ENCODE peak calls at places on chromosomes 16 and 17, in five cellular contexts. One of them, this sample, is unnamed.

GRCh38 chr17:19728114-19728495 is 11.7 kb upstream of the SLC47A2 start:
- DNase-seq in retina: peak
- DNase-seq in T-helper 2 cell: no peak
- DNase-seq in HS-27A: peak
- DNase-seq in NCI-H1105: peak
- DNase-seq in this sample: no peak

GRCh38 chr17:78032166-78032565 is 73.7 kb downstream of the TNRC6C start:
- DNase-seq in retina: no peak
- DNase-seq in T-helper 2 cell: no peak
- DNase-seq in HS-27A: no peak
- DNase-seq in NCI-H1105: no peak
- DNase-seq in this sample: peak

GRCh38 chr16:3180445-3180878 is 7.5 kb upstream of the OR1F1 start:
- DNase-seq in retina: no peak
- DNase-seq in T-helper 2 cell: no peak
- DNase-seq in HS-27A: no peak
- DNase-seq in NCI-H1105: no peak
- DNase-seq in this sample: peak

GRCh38 chr17:15920758-15921239 is 24.1 kb upstream of the ADORA2B start:
- DNase-seq in retina: no peak
- DNase-seq in T-helper 2 cell: no peak
- DNase-seq in HS-27A: peak
- DNase-seq in NCI-H1105: no peak
- DNase-seq in this sample: no peak

GRCh38 chr17:75922963-75923874 is 17.6 kb downstream of the FBF1 start:
- DNase-seq in retina: no peak
- DNase-seq in T-helper 2 cell: no peak
- DNase-seq in HS-27A: no peak
- DNase-seq in NCI-H1105: no peak
- DNase-seq in this sample: no peak

GRCh38 chr16:68234188-68235104 is 1.5 kb downstream of the ESRP2 start:
- DNase-seq in retina: no peak
- DNase-seq in T-helper 2 cell: no peak
- DNase-seq in HS-27A: no peak
- DNase-seq in NCI-H1105: peak
- DNase-seq in this sample: peak

GRCh38 chr16:4948903-4949766 is 9.0 kb upstream of the SEC14L5 start:
- DNase-seq in retina: no peak
- DNase-seq in T-helper 2 cell: no peak
- DNase-seq in HS-27A: no peak
- DNase-seq in NCI-H1105: no peak
- DNase-seq in this sample: no peak

GRCh38 chr17:72338304-72338703 is 217.5 kb downstream of the SOX9 start:
- DNase-seq in retina: no peak
- DNase-seq in T-helper 2 cell: no peak
- DNase-seq in HS-27A: no peak
- DNase-seq in NCI-H1105: no peak
- DNase-seq in this sample: no peak

GRCh38 chr17:42078396-42079042 is 19.8 kb downstream of the ZNF385C start:
- DNase-seq in retina: no peak
- DNase-seq in T-helper 2 cell: no peak
- DNase-seq in HS-27A: no peak
- DNase-seq in NCI-H1105: no peak
- DNase-seq in this sample: no peak

GRCh38 chr16:58222532-58223316 is 24.8 kb upstream of the CSNK2A2 start:
- DNase-seq in retina: no peak
- DNase-seq in T-helper 2 cell: no peak
- DNase-seq in HS-27A: no peak
- DNase-seq in NCI-H1105: no peak
- DNase-seq in this sample: no peak

GRCh38 chr16:56965149-56965938 is 3.6 kb downstream of the CETP start:
- DNase-seq in retina: no peak
- DNase-seq in T-helper 2 cell: no peak
- DNase-seq in HS-27A: no peak
- DNase-seq in NCI-H1105: no peak
- DNase-seq in this sample: no peak

GRCh38 chr17:80792373-80792781 is 199.3 kb upstream of the CHMP6 start:
- DNase-seq in retina: no peak
- DNase-seq in T-helper 2 cell: no peak
- DNase-seq in HS-27A: no peak
- DNase-seq in NCI-H1105: no peak
- DNase-seq in this sample: no peak

GRCh38 chr17:74128456-74128855 is 75.0 kb upstream of the RPL38 start:
- DNase-seq in retina: no peak
- DNase-seq in T-helper 2 cell: no peak
- DNase-seq in HS-27A: no peak
- DNase-seq in NCI-H1105: no peak
- DNase-seq in this sample: no peak

GRCh38 chr17:7445011-7445927 is at the start of gene CHRNB1:
- DNase-seq in retina: peak
- DNase-seq in T-helper 2 cell: no peak
- DNase-seq in HS-27A: no peak
- DNase-seq in NCI-H1105: peak
- DNase-seq in this sample: peak

GRCh38 chr16:58499615-58500328 is at the start of gene NDRG4:
- DNase-seq in retina: peak
- DNase-seq in T-helper 2 cell: no peak
- DNase-seq in HS-27A: no peak
- DNase-seq in NCI-H1105: peak
- DNase-seq in this sample: peak

GRCh38 chr16:81654346-81654745 is 124.7 kb upstream of the PLCG2 start:
- DNase-seq in retina: no peak
- DNase-seq in T-helper 2 cell: no peak
- DNase-seq in HS-27A: no peak
- DNase-seq in NCI-H1105: no peak
- DNase-seq in this sample: no peak

GRCh38 chr16:53156516-53156915 is 101.7 kb downstream of the CHD9 start:
- DNase-seq in retina: no peak
- DNase-seq in T-helper 2 cell: no peak
- DNase-seq in HS-27A: no peak
- DNase-seq in NCI-H1105: no peak
- DNase-seq in this sample: no peak

GRCh38 chr17:63774141-63774981 is at the start of gene DDX42:
- DNase-seq in retina: no peak
- DNase-seq in T-helper 2 cell: peak
- DNase-seq in HS-27A: peak
- DNase-seq in NCI-H1105: no peak
- DNase-seq in this sample: peak

GRCh38 chr16:10556240-10556639 is 24.2 kb downstream of the EMP2 start:
- DNase-seq in retina: no peak
- DNase-seq in T-helper 2 cell: no peak
- DNase-seq in HS-27A: no peak
- DNase-seq in NCI-H1105: no peak
- DNase-seq in this sample: no peak

GRCh38 chr17:48228720-48229119 is 121.2 kb downstream of the SNX11 start:
- DNase-seq in retina: no peak
- DNase-seq in T-helper 2 cell: no peak
- DNase-seq in HS-27A: no peak
- DNase-seq in NCI-H1105: no peak
- DNase-seq in this sample: peak

GRCh38 chr17:65100316-65101140 is 36.6 kb upstream of the RGS9 start:
- DNase-seq in retina: peak
- DNase-seq in T-helper 2 cell: peak
- DNase-seq in HS-27A: no peak
- DNase-seq in NCI-H1105: peak
- DNase-seq in this sample: peak

GRCh38 chr16:48384982-48385271 is 286 bp downstream of the SIAH1 start:
- DNase-seq in retina: peak
- DNase-seq in T-helper 2 cell: no peak
- DNase-seq in HS-27A: no peak
- DNase-seq in NCI-H1105: peak
- DNase-seq in this sample: no peak

This sample was measured in erythroblast.